ENCODE peak calls at places on chromosomes 3 and 15, in five cellular contexts. Y is right lobe of liver, C is BJ, D is K562, W is OCI-LY7. O is an unnamed sample.

GRCh38 chr3:152657002-152657400 is 177.9 kb upstream of the P2RY1 start:
- DNase-seq in Y (no peak), C (no peak), D (no peak), W (no peak), O (no peak)

GRCh38 chr3:71250026-71250425 is 333.5 kb downstream of the FOXP1 start:
- DNase-seq in Y (no peak), C (no peak), D (no peak), W (no peak), O (no peak)

GRCh38 chr3:180048840-180049239 is 12.1 kb upstream of the PEX5L start:
- DNase-seq in Y (no peak), C (no peak), D (no peak), W (no peak), O (no peak)

GRCh38 chr15:98330692-98331435 is 317.5 kb upstream of the IGF1R start:
- DNase-seq in Y (no peak), C (no peak), D (no peak), W (no peak), O (no peak)

GRCh38 chr3:171514466-171514865 is 54.3 kb upstream of the TNIK start:
- DNase-seq in Y (no peak), C (no peak), D (no peak), W (no peak), O (no peak)

GRCh38 chr15:62128916-62129315 is 36.2 kb downstream of the C2CD4B start:
- DNase-seq in Y (no peak), C (no peak), D (no peak), W (peak; percentile 31), O (no peak)

GRCh38 chr3:192816274-192816853 is 89.0 kb upstream of the FGF12 start:
- DNase-seq in Y (no peak), C (no peak), D (peak; percentile 17), W (peak; percentile 40), O (peak; percentile 50)

GRCh38 chr3:89447244-89447643 is 339.8 kb downstream of the EPHA3 start:
- DNase-seq in Y (no peak), C (no peak), D (no peak), W (no peak), O (no peak)

GRCh38 chr3:4722103-4722502 is 229.0 kb downstream of the ITPR1 start:
- DNase-seq in Y (peak; percentile 60), C (no peak), D (peak; percentile 51), W (no peak), O (no peak)

GRCh38 chr3:59908280-59908679 is 858.5 kb upstream of the CFAP20DC start:
- DNase-seq in Y (no peak), C (no peak), D (no peak), W (no peak), O (no peak)

GRCh38 chr3:72447059-72447946 is 400.9 kb downstream of the SHQ1 start:
- DNase-seq in Y (peak; percentile 96), C (peak; percentile 28), D (peak; percentile 82), W (peak; percentile 92), O (peak; percentile 32)

GRCh38 chr15:95712785-95713184 is 617.7 kb upstream of the NR2F2 start:
- DNase-seq in Y (no peak), C (no peak), D (no peak), W (no peak), O (no peak)

GRCh38 chr15:71202712-71203111 is 87.4 kb downstream of the THSD4 start:
- DNase-seq in Y (peak; percentile 26), C (no peak), D (no peak), W (no peak), O (no peak)

GRCh38 chr3:72492240-72492639 is 356.0 kb downstream of the SHQ1 start:
- DNase-seq in Y (peak; percentile 28), C (peak; percentile 93), D (no peak), W (no peak), O (peak; percentile 71)

GRCh38 chr3:154795582-154795981 is 284.5 kb upstream of the MME start:
- DNase-seq in Y (no peak), C (peak; percentile 78), D (no peak), W (no peak), O (no peak)

GRCh38 chr3:142523921-142524566 is 54.5 kb downstream of the ATR start:
- DNase-seq in Y (no peak), C (no peak), D (no peak), W (no peak), O (no peak)

GRCh38 chr3:51947215-51947900 is 5.2 kb downstream of the PARP3 start:
- DNase-seq in Y (no peak), C (no peak), D (no peak), W (no peak), O (no peak)

GRCh38 chr3:177607596-177607995 is 410.3 kb upstream of the TBL1XR1 start:
- DNase-seq in Y (no peak), C (no peak), D (no peak), W (no peak), O (no peak)

GRCh38 chr3:171396048-171396447 is 64.2 kb downstream of the TNIK start:
- DNase-seq in Y (no peak), C (no peak), D (no peak), W (no peak), O (no peak)

GRCh38 chr15:59438891-59439290 is 905 bp downstream of the FAM81A start:
- DNase-seq in Y (no peak), C (no peak), D (no peak), W (peak; percentile 19), O (no peak)

GRCh38 chr3:126104028-126104635 is 20.2 kb upstream of the SLC41A3 start:
- DNase-seq in Y (no peak), C (no peak), D (no peak), W (no peak), O (no peak)

GRCh38 chr15:88648357-88649214 is 9.8 kb downstream of the ISG20 start:
- DNase-seq in Y (peak; percentile 80), C (no peak), D (no peak), W (no peak), O (no peak)

GRCh38 chr15:100879461-100880138 is at the start of gene ALDH1A3:
- DNase-seq in Y (peak; percentile 35), C (no peak), D (no peak), W (no peak), O (no peak)

GRCh38 chr15:47857384-47858168 is 140.3 kb downstream of the SEMA6D start:
- DNase-seq in Y (no peak), C (no peak), D (no peak), W (no peak), O (no peak)

GRCh38 chr15:89127054-89127702 is 38.9 kb downstream of the ABHD2 start:
- DNase-seq in Y (no peak), C (no peak), D (no peak), W (no peak), O (no peak)

GRCh38 chr3:181558870-181559269 is 152.9 kb upstream of the SOX2 start:
- DNase-seq in Y (no peak), C (no peak), D (no peak), W (no peak), O (no peak)

GRCh38 chr3:177382944-177383343 is 185.7 kb upstream of the TBL1XR1 start:
- DNase-seq in Y (no peak), C (no peak), D (no peak), W (no peak), O (no peak)

GRCh38 chr15:90529369-90530249 is at the start of gene CRTC3:
- DNase-seq in Y (peak; percentile 70), C (no peak), D (peak; percentile 92), W (peak; percentile 70), O (no peak)
- H3K4me3 ChIP-seq in Y (peak within 1 kb of the TSS; percentile 80), C (peak within 1 kb of the TSS; percentile 86), D (peak within 1 kb of the TSS; percentile 65), W (peak within 1 kb of the TSS; percentile 68), O (peak within 1 kb of the TSS; percentile 87)

DNA sequence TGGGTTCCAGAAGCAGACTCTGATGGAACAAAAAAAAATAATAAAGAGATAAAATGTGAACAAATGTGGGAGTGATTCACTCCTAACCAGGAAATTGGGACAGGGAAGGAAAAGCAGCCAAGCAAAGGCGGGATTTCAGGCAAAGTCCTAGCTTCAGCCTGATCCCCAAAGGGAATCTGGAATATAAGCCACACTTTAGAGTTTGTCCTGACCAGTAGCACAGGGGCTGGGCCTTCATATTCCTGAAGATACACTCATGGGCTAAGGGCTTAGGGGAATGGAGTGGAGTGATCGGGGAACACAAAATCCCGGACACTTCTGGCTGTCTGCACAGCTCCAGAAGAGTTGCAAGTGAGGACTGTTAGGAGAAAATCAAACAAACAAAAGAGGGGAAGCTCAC is 135.0 kb upstream of the COL8A1 start:
- DNase-seq in Y (no peak), C (no peak), D (no peak), W (no peak), O (no peak)
- TF ChIP-seq CTCF in Y (no peak), C (no peak), D (no peak), W (no peak), O (no peak)

GRCh38 chr15:31367021-31367729 is 40.5 kb downstream of the KLF13 start:
- DNase-seq in Y (no peak), C (no peak), D (no peak), W (no peak), O (no peak)
- H3K4me3 ChIP-seq in Y (no peak overlapping the region), C (no peak overlapping the region), D (no peak overlapping the region), W (peak overlapping the region; percentile 10), O (no peak overlapping the region)

GRCh38 chr3:83968386-83968785 is 990.4 kb upstream of the CADM2 start:
- DNase-seq in Y (no peak), C (no peak), D (no peak), W (no peak), O (no peak)
- TF ChIP-seq CTCF in Y (no peak), C (no peak), D (no peak), W (no peak), O (no peak)

GRCh38 chr3:124582196-124582595 is 148.1 kb upstream of the UMPS start:
- DNase-seq in Y (no peak), C (no peak), D (no peak), W (no peak), O (no peak)

GRCh38 chr3:124584552-124585391 is 145.5 kb upstream of the UMPS start:
- DNase-seq in Y (peak; percentile 92), C (no peak), D (peak; percentile 70), W (no peak), O (no peak)

GRCh38 chr3:124586126-124587052 is 143.9 kb upstream of the UMPS start:
- DNase-seq in Y (no peak), C (no peak), D (peak; percentile 45), W (no peak), O (no peak)

GRCh38 chr3:124582621-124583437 is 147.4 kb upstream of the UMPS start:
- DNase-seq in Y (no peak), C (no peak), D (no peak), W (no peak), O (no peak)

DNA sequence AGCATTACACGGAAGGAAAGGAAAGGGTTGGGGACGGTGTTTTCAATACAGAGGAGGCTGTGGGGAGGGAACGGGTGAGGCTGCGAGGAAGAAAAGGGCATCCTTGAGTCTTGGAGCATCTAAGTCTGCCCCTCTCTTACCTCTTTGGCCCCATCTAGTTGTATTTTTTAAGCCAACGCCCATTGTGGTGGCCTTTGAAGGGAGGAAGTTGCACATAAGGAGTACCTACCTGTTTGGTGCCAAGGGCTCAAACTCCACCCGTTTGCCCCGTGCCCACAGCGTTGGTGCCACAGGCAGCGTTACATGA is 146.1 kb upstream of the UMPS start:
- DNase-seq in Y (no peak), C (no peak), D (no peak), W (no peak), O (no peak)
- H3K4me3 ChIP-seq in Y (peak overlapping the region; percentile 69), C (peak overlapping the region; percentile 38), D (peak overlapping the region; percentile 39), W (no peak overlapping the region), O (peak overlapping the region; percentile 43)

GRCh38 chr3:128567705-128568356 is 74.8 kb upstream of the GATA2 start:
- DNase-seq in Y (no peak), C (no peak), D (no peak), W (no peak), O (no peak)
- TF ChIP-seq CTCF in Y (no peak), C (no peak), D (no peak), W (no peak), O (no peak)